ENCODE peak calls at places on chromosomes 2 and 18, in eight cellular contexts. One of them, this sample, is unnamed.

GRCh38 chr2:189096769-189097447 is 82.7 kb downstream of the COL5A2 start:
- DNase-seq in sigmoid colon: no peak
- DNase-seq in lung: no peak
- DNase-seq in gastrocnemius medialis: no peak
- DNase-seq in CD8-positive, alpha-beta T cell: no peak
- DNase-seq in stomach: no peak
- DNase-seq in lower lobe of right lung: no peak
- DNase-seq in cardiac muscle cell: peak; percentile 91
- DNase-seq in this sample: no peak

GRCh38 chr2:6780765-6781274 is 84.9 kb downstream of the CMPK2 start:
- DNase-seq in lung: peak; percentile 48
- DNase-seq in lower lobe of right lung: peak; percentile 70
- DNase-seq in cardiac muscle cell: peak; percentile 18
- DNase-seq in gastrocnemius medialis: peak; percentile 38
- DNase-seq in CD8-positive, alpha-beta T cell: no peak
- DNase-seq in stomach: peak; percentile 31
- DNase-seq in sigmoid colon: peak; percentile 69
- DNase-seq in this sample: no peak

GRCh38 chr2:205321240-205321639 is 361.1 kb upstream of the NRP2 start:
- DNase-seq in cardiac muscle cell: peak; percentile 49
- DNase-seq in sigmoid colon: no peak
- DNase-seq in lung: no peak
- DNase-seq in CD8-positive, alpha-beta T cell: no peak
- DNase-seq in lower lobe of right lung: no peak
- DNase-seq in stomach: no peak
- DNase-seq in gastrocnemius medialis: no peak
- DNase-seq in this sample: no peak

GRCh38 chr2:236120006-236120740 is 48.0 kb downstream of the GBX2 start:
- DNase-seq in sigmoid colon: no peak
- DNase-seq in lower lobe of right lung: no peak
- DNase-seq in gastrocnemius medialis: no peak
- DNase-seq in CD8-positive, alpha-beta T cell: no peak
- DNase-seq in cardiac muscle cell: no peak
- DNase-seq in lung: no peak
- DNase-seq in stomach: no peak
- DNase-seq in this sample: no peak

GRCh38 chr2:56209701-56210100 is 25.9 kb downstream of the CCDC85A start:
- DNase-seq in lung: no peak
- DNase-seq in stomach: no peak
- DNase-seq in cardiac muscle cell: no peak
- DNase-seq in sigmoid colon: no peak
- DNase-seq in gastrocnemius medialis: no peak
- DNase-seq in lower lobe of right lung: no peak
- DNase-seq in CD8-positive, alpha-beta T cell: no peak
- DNase-seq in this sample: no peak

GRCh38 chr2:141455211-141455826 is 675.5 kb downstream of the LRP1B start:
- DNase-seq in gastrocnemius medialis: no peak
- DNase-seq in cardiac muscle cell: no peak
- DNase-seq in sigmoid colon: no peak
- DNase-seq in CD8-positive, alpha-beta T cell: no peak
- DNase-seq in stomach: no peak
- DNase-seq in lower lobe of right lung: no peak
- DNase-seq in lung: no peak
- DNase-seq in this sample: no peak

GRCh38 chr2:197575987-197576386 is 60.1 kb downstream of the MOB4 start:
- DNase-seq in CD8-positive, alpha-beta T cell: no peak
- DNase-seq in stomach: no peak
- DNase-seq in sigmoid colon: peak; percentile 72
- DNase-seq in cardiac muscle cell: peak; percentile 77
- DNase-seq in lower lobe of right lung: no peak
- DNase-seq in lung: peak; percentile 24
- DNase-seq in gastrocnemius medialis: peak; percentile 64
- DNase-seq in this sample: peak; percentile 75

GRCh38 chr2:33307659-33308311 is 168.7 kb upstream of the RASGRP3 start:
- DNase-seq in sigmoid colon: no peak
- DNase-seq in lower lobe of right lung: no peak
- DNase-seq in CD8-positive, alpha-beta T cell: no peak
- DNase-seq in lung: no peak
- DNase-seq in cardiac muscle cell: peak; percentile 27
- DNase-seq in gastrocnemius medialis: no peak
- DNase-seq in stomach: no peak
- DNase-seq in this sample: no peak

GRCh38 chr18:37327063-37327577 is 238.5 kb downstream of the CELF4 start:
- DNase-seq in stomach: no peak
- DNase-seq in gastrocnemius medialis: no peak
- DNase-seq in CD8-positive, alpha-beta T cell: no peak
- DNase-seq in lung: no peak
- DNase-seq in sigmoid colon: no peak
- DNase-seq in cardiac muscle cell: no peak
- DNase-seq in lower lobe of right lung: no peak
- DNase-seq in this sample: no peak

GRCh38 chr2:177001334-177001733 is 211.3 kb upstream of the HNRNPA3 start:
- DNase-seq in lung: no peak
- DNase-seq in lower lobe of right lung: no peak
- DNase-seq in stomach: no peak
- DNase-seq in CD8-positive, alpha-beta T cell: no peak
- DNase-seq in gastrocnemius medialis: no peak
- DNase-seq in cardiac muscle cell: no peak
- DNase-seq in sigmoid colon: no peak
- DNase-seq in this sample: no peak

GRCh38 chr2:224836263-224836662 is 120.1 kb upstream of the CCDC195 start:
- DNase-seq in lung: no peak
- DNase-seq in sigmoid colon: no peak
- DNase-seq in CD8-positive, alpha-beta T cell: no peak
- DNase-seq in stomach: no peak
- DNase-seq in lower lobe of right lung: no peak
- DNase-seq in gastrocnemius medialis: no peak
- DNase-seq in cardiac muscle cell: peak; percentile 50
- DNase-seq in this sample: no peak

GRCh38 chr2:16394072-16394985 is 271.3 kb downstream of the CYRIA start:
- DNase-seq in CD8-positive, alpha-beta T cell: no peak
- DNase-seq in stomach: no peak
- DNase-seq in sigmoid colon: no peak
- DNase-seq in lung: no peak
- DNase-seq in lower lobe of right lung: no peak
- DNase-seq in cardiac muscle cell: no peak
- DNase-seq in gastrocnemius medialis: peak; percentile 24
- DNase-seq in this sample: no peak

GRCh38 chr2:177908182-177908581 is 164.4 kb downstream of the PDE11A start:
- DNase-seq in cardiac muscle cell: no peak
- DNase-seq in CD8-positive, alpha-beta T cell: no peak
- DNase-seq in sigmoid colon: no peak
- DNase-seq in stomach: no peak
- DNase-seq in gastrocnemius medialis: no peak
- DNase-seq in lower lobe of right lung: no peak
- DNase-seq in lung: no peak
- DNase-seq in this sample: no peak

GRCh38 chr2:12721571-12722444 is 5.1 kb downstream of the TRIB2 start:
- DNase-seq in CD8-positive, alpha-beta T cell: no peak
- DNase-seq in lower lobe of right lung: no peak
- DNase-seq in gastrocnemius medialis: no peak
- DNase-seq in lung: no peak
- DNase-seq in cardiac muscle cell: peak; percentile 82
- DNase-seq in stomach: no peak
- DNase-seq in sigmoid colon: no peak
- DNase-seq in this sample: no peak

GRCh38 chr2:233334915-233335314 is 19.4 kb upstream of the DGKD start:
- DNase-seq in cardiac muscle cell: no peak
- DNase-seq in lung: no peak
- DNase-seq in stomach: no peak
- DNase-seq in gastrocnemius medialis: no peak
- DNase-seq in sigmoid colon: no peak
- DNase-seq in lower lobe of right lung: no peak
- DNase-seq in CD8-positive, alpha-beta T cell: no peak
- DNase-seq in this sample: no peak

GRCh38 chr2:227106845-227107759 is 56.9 kb downstream of the COL4A4 start:
- DNase-seq in lung: no peak
- DNase-seq in lower lobe of right lung: no peak
- DNase-seq in cardiac muscle cell: peak; percentile 84
- DNase-seq in gastrocnemius medialis: no peak
- DNase-seq in stomach: peak; percentile 47
- DNase-seq in CD8-positive, alpha-beta T cell: no peak
- DNase-seq in sigmoid colon: no peak
- DNase-seq in this sample: no peak

GRCh38 chr2:9971890-9972289 is 20.4 kb downstream of the GRHL1 start:
- DNase-seq in lung: no peak
- DNase-seq in cardiac muscle cell: no peak
- DNase-seq in gastrocnemius medialis: no peak
- DNase-seq in lower lobe of right lung: no peak
- DNase-seq in CD8-positive, alpha-beta T cell: no peak
- DNase-seq in stomach: no peak
- DNase-seq in sigmoid colon: no peak
- DNase-seq in this sample: no peak

GRCh38 chr2:63891488-63892030 is 49.9 kb downstream of the UGP2 start:
- DNase-seq in CD8-positive, alpha-beta T cell: no peak
- DNase-seq in gastrocnemius medialis: no peak
- DNase-seq in cardiac muscle cell: no peak
- DNase-seq in stomach: no peak
- DNase-seq in lung: no peak
- DNase-seq in sigmoid colon: no peak
- DNase-seq in lower lobe of right lung: no peak
- DNase-seq in this sample: no peak

GRCh38 chr2:27584597-27584996 is 1.8 kb downstream of the ZNF512 start:
- DNase-seq in CD8-positive, alpha-beta T cell: no peak
- DNase-seq in stomach: no peak
- DNase-seq in lower lobe of right lung: no peak
- DNase-seq in sigmoid colon: no peak
- DNase-seq in cardiac muscle cell: no peak
- DNase-seq in lung: no peak
- DNase-seq in gastrocnemius medialis: no peak
- DNase-seq in this sample: no peak
- H3K4me3 ChIP-seq in CD8-positive, alpha-beta T cell: peak overlapping the region; percentile 57
- H3K4me3 ChIP-seq in stomach: peak overlapping the region; percentile 78
- H3K4me3 ChIP-seq in lower lobe of right lung: no peak overlapping the region
- H3K4me3 ChIP-seq in sigmoid colon: no peak overlapping the region
- H3K4me3 ChIP-seq in cardiac muscle cell: no peak overlapping the region
- H3K4me3 ChIP-seq in lung: no peak overlapping the region
- H3K4me3 ChIP-seq in gastrocnemius medialis: no peak overlapping the region
- H3K4me3 ChIP-seq in this sample: peak overlapping the region; percentile 73

DNA sequence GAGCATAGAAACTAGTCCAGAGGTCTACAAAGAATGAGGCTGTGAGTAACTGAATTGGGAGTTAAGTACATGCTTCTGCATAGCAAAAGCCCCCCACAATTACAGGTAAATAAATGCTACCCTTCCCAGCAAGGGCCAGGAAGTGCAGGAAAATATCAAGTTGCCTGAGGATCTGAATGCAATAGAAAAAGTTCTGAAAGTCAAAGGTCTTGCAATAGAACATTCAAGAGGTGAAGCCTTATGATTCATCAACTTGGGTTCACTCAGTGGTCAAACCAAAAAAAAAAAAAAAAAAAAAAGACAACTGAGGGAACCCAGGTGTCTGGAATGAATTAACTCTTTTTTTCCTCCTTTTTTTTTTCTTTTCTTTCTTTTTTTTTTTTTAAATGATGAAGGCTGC is 42.8 kb upstream of the RFX8 start:
- DNase-seq in cardiac muscle cell: peak; percentile 71
- DNase-seq in lung: no peak
- DNase-seq in CD8-positive, alpha-beta T cell: no peak
- DNase-seq in gastrocnemius medialis: no peak
- DNase-seq in lower lobe of right lung: no peak
- DNase-seq in stomach: no peak
- DNase-seq in sigmoid colon: no peak
- DNase-seq in this sample: no peak
- H3K27ac ChIP-seq in cardiac muscle cell: no peak overlapping the region
- H3K27ac ChIP-seq in lung: no peak overlapping the region
- H3K27ac ChIP-seq in CD8-positive, alpha-beta T cell: no peak overlapping the region
- H3K27ac ChIP-seq in gastrocnemius medialis: no peak overlapping the region
- H3K27ac ChIP-seq in lower lobe of right lung: no peak overlapping the region
- H3K27ac ChIP-seq in stomach: no peak overlapping the region
- H3K27ac ChIP-seq in sigmoid colon: no peak overlapping the region
- H3K27ac ChIP-seq in this sample: no peak overlapping the region

DNA sequence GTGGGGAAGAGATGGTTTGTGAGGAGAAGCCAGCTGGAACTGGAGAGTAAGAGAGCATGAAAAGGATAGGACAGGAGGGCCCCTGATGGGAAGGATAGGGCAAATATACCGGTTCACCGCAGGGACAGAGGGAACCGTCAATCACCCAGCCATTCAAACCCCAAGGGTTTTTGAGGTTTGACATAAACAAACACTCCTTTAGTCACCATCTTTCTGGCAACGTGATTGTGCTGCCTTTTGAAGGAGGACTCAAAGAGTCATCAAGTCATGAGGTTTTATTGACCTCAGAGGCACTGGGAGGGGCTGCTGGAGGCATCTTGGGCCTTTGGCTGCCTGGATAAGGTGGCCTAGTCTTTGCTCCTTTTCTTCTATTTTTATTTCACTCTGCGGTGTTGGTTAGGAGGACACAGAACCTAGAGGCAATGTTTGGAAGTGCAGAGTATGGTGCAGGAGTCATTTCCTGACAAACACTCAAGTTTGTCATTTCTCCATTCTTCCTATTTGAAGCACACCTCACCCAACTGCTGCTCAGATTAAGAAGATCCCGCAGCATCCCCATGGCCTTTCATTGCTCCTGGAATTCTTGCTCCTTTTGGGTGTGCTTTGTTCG is 487.3 kb upstream of the SPRED2 start:
- DNase-seq in gastrocnemius medialis: no peak
- DNase-seq in CD8-positive, alpha-beta T cell: no peak
- DNase-seq in sigmoid colon: no peak
- DNase-seq in cardiac muscle cell: no peak
- DNase-seq in stomach: no peak
- DNase-seq in lung: no peak
- DNase-seq in lower lobe of right lung: no peak
- DNase-seq in this sample: no peak
- TF ChIP-seq CTCF in gastrocnemius medialis: no peak
- TF ChIP-seq CTCF in CD8-positive, alpha-beta T cell: no peak
- TF ChIP-seq CTCF in sigmoid colon: no peak
- TF ChIP-seq CTCF in cardiac muscle cell: no peak
- TF ChIP-seq CTCF in stomach: no peak
- TF ChIP-seq CTCF in lung: no peak
- TF ChIP-seq CTCF in lower lobe of right lung: no peak
- TF ChIP-seq CTCF in this sample: no peak

DNA sequence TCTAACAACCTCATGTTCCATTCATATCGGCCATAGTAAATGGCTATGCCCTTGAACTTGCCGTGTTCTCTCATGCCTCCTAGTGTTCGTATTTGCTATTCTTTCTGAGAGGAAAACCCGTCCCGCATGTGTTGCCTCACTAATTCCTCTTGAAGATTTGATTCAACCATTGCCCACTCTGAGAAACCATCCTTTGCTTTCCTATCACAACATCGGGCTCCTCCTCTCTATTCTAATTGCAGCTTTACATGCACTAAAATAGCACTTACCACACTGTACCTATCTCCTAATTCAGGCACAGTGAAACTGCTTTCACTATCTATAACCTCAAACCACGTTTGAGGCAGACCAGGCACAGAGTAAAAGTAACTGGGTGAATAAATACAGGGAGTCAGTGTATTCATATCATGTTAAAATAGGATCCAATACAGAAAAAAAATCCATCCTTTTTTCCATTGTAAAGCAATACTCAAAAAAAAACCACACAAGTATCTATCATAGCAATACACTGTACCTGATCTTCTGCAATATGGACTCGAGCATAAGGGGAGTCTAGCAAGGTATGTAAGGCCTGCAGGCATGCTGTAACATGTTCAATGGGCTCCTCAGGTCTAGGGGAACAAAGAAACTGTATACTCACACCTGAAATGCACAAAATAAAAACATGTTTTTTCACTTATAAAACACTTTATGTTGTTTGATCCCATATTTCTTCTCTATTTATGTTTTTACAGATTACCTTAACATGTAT is 39.0 kb upstream of the STRN start:
- DNase-seq in stomach: no peak
- DNase-seq in CD8-positive, alpha-beta T cell: no peak
- DNase-seq in lower lobe of right lung: no peak
- DNase-seq in gastrocnemius medialis: no peak
- DNase-seq in sigmoid colon: no peak
- DNase-seq in lung: no peak
- DNase-seq in cardiac muscle cell: peak; percentile 58
- DNase-seq in this sample: no peak
- H3K4me3 ChIP-seq in stomach: no peak overlapping the region
- H3K4me3 ChIP-seq in CD8-positive, alpha-beta T cell: no peak overlapping the region
- H3K4me3 ChIP-seq in lower lobe of right lung: no peak overlapping the region
- H3K4me3 ChIP-seq in gastrocnemius medialis: no peak overlapping the region
- H3K4me3 ChIP-seq in sigmoid colon: no peak overlapping the region
- H3K4me3 ChIP-seq in lung: no peak overlapping the region
- H3K4me3 ChIP-seq in cardiac muscle cell: no peak overlapping the region
- H3K4me3 ChIP-seq in this sample: no peak overlapping the region